ENCODE peak calls at places on chromosomes 6 and 20, in ten cellular contexts. V, Z, L, G, F, P, C, A, I and Q are unnamed samples.

GRCh38 chr6:130841128-130841728 is 14.0 kb downstream of the SMLR1 start:
- DNase-seq in V (no peak), Z (no peak), L (no peak), G (no peak), F (no peak), P (no peak), C (no peak), A (no peak), I (no peak), Q (peak; percentile 17)

GRCh38 chr6:89258912-89259311 is 41.8 kb upstream of the GABRR1 start:
- DNase-seq in V (no peak), Z (no peak), L (no peak), G (no peak), F (no peak), P (no peak), C (no peak), A (no peak), I (no peak), Q (no peak)

GRCh38 chr6:119524410-119524809 is 174.8 kb upstream of the MAN1A1 start:
- DNase-seq in V (no peak), Z (no peak), L (no peak), G (no peak), F (no peak), P (no peak), C (no peak), A (no peak), I (no peak), Q (no peak)

GRCh38 chr6:102995491-102995890 is 1602.0 kb downstream of the GRIK2 start:
- DNase-seq in V (no peak), Z (no peak), L (no peak), G (no peak), F (no peak), P (no peak), C (no peak), A (no peak), I (no peak), Q (no peak)

GRCh38 chr6:124955108-124955851 is 7.0 kb upstream of the RNF217 start:
- DNase-seq in V (no peak), Z (no peak), L (no peak), G (peak; percentile 15), F (no peak), P (no peak), C (no peak), A (no peak), I (no peak), Q (no peak)

GRCh38 chr6:167827588-167828324 is 1.0 kb downstream of the AFDN start:
- DNase-seq in V (peak; percentile 27), Z (peak; percentile 54), L (no peak), G (peak; percentile 77), F (peak; percentile 71), P (no peak), C (no peak), A (peak; percentile 44), I (no peak), Q (peak; percentile 23)

GRCh38 chr6:170256641-170257040 is 34.2 kb downstream of the DLL1 start:
- DNase-seq in V (no peak), Z (no peak), L (no peak), G (no peak), F (no peak), P (no peak), C (no peak), A (no peak), I (no peak), Q (no peak)

GRCh38 chr6:39777218-39777617 is 15.0 kb upstream of the DAAM2 start:
- DNase-seq in V (no peak), Z (no peak), L (no peak), G (peak; percentile 59), F (peak; percentile 22), P (no peak), C (no peak), A (no peak), I (no peak), Q (no peak)

DNA sequence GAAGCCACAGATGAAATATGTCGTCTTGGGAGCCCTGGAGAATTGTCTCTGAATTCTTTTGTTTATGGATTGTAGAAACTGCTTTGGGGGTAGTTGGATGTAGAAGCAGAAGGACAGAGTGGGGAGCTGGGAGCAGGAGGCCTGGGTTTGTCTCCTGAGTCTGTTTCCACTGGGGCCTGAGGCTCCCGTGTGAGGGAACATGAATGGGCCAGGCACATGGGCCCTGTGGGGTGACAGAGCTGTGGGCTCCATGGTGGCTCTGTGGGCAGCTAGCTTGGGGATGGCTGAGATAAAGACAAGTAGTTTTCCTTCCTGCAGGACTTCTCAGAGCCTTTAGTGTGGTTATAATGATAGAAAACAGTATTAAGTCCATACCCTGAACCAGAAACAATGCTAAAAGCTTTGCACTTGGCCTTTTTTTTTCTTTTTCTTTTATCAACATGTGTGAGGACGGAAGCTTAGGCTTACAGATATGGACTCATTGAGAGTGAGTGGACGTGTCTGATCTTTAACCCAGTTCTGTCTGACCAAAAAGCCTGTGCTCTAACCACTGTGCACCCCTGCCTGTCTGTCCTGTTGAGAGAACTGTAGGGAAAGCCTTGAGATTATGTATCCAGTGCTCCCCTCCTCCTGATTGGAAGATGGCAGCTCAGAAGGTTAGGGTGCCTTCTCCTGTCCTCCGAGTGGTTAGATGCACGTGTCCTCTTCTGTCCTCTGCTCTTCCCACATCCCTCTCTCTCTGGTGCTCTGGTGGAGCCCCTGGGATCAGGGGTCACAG is 98.3 kb downstream of the CDH26 start:
- DNase-seq in V (no peak), Z (no peak), L (no peak), G (no peak), F (no peak), P (no peak), C (no peak), A (no peak), I (no peak), Q (no peak)
- H3K4me3 ChIP-seq in V (no peak overlapping the region), Z (no peak overlapping the region), L (peak overlapping the region; percentile 85), G (no peak overlapping the region), F (no peak overlapping the region), P (peak overlapping the region; percentile 46), C (no peak overlapping the region), A (no peak overlapping the region), I (no peak overlapping the region), Q (no peak overlapping the region)

GRCh38 chr20:62474585-62475026 is 1.2 kb downstream of the GATA5 start:
- DNase-seq in V (no peak), Z (no peak), L (no peak), G (no peak), F (no peak), P (no peak), C (no peak), A (no peak), I (no peak), Q (no peak)

GRCh38 chr20:62475819-62476073 is at the start of gene GATA5:
- DNase-seq in V (no peak), Z (no peak), L (no peak), G (no peak), F (peak; percentile 85), P (no peak), C (no peak), A (no peak), I (peak; percentile 91), Q (no peak)

GRCh38 chr20:62476074-62476838 is 461 bp upstream of the GATA5 start:
- DNase-seq in V (peak; percentile 50), Z (no peak), L (no peak), G (peak; percentile 83), F (no peak), P (no peak), C (no peak), A (no peak), I (no peak), Q (no peak)

GRCh38 chr20:62473717-62474584 is 1.8 kb downstream of the GATA5 start:
- DNase-seq in V (no peak), Z (no peak), L (no peak), G (peak; percentile 73), F (no peak), P (no peak), C (no peak), A (no peak), I (peak; percentile 92), Q (no peak)

GRCh38 chr20:62475027-62475818 is 572 bp downstream of the GATA5 start:
- DNase-seq in V (no peak), Z (no peak), L (no peak), G (peak; percentile 54), F (no peak), P (no peak), C (no peak), A (no peak), I (peak; percentile 84), Q (no peak)
- H3K27me3 ChIP-seq in V (peaks cover 47% of the 10 kb centered on the region), Z (peaks cover 76% of the 10 kb centered on the region), L (no peaks in the 10 kb centered on the region), G (peaks cover 84% of the 10 kb centered on the region), F (peaks cover 4% of the 10 kb centered on the region), P (peaks cover 60% of the 10 kb centered on the region), C (no peaks in the 10 kb centered on the region), A (no peaks in the 10 kb centered on the region), I (peaks cover 61% of the 10 kb centered on the region), Q (peaks cover 69% of the 10 kb centered on the region)

DNA sequence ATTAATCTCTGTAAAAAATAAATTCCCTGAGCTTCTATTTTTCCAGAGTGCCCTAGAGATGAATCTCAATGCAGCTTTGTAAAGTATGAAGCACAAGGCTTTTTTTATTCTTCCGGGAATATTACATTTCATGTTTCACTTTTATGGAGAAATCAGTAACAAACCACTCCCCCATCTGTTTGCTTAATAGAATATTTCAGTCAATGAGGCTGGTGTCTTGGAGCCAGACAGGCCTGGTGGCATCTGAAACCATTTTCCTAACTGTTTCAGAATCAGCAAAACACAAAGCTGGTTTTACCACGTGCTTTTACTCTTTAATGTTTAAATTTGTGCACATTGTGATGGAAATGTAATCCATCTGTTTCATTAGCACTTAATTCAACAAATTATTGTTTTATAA is 400.8 kb upstream of the HSF2 start:
- DNase-seq in V (no peak), Z (no peak), L (no peak), G (no peak), F (no peak), P (no peak), C (no peak), A (no peak), I (no peak), Q (no peak)
- H3K4me3 ChIP-seq in V (no peak overlapping the region), Z (no peak overlapping the region), L (no peak overlapping the region), G (no peak overlapping the region), F (no peak overlapping the region), P (no peak overlapping the region), C (no peak overlapping the region), A (no peak overlapping the region), I (no peak overlapping the region), Q (no peak overlapping the region)

GRCh38 chr6:98841589-98842488 is 7.5 kb downstream of the POU3F2 start:
- DNase-seq in V (no peak), Z (peak; percentile 14), L (no peak), G (peak; percentile 44), F (no peak), P (no peak), C (no peak), A (no peak), I (no peak), Q (no peak)

GRCh38 chr6:98838027-98838426 is 3.7 kb downstream of the POU3F2 start:
- DNase-seq in V (no peak), Z (no peak), L (no peak), G (peak; percentile 45), F (no peak), P (no peak), C (no peak), A (no peak), I (no peak), Q (no peak)

GRCh38 chr6:98840385-98840784 is 6.0 kb downstream of the POU3F2 start:
- DNase-seq in V (no peak), Z (no peak), L (no peak), G (peak; percentile 1), F (no peak), P (no peak), C (no peak), A (no peak), I (no peak), Q (no peak)

GRCh38 chr6:98841114-98841513 is 6.7 kb downstream of the POU3F2 start:
- DNase-seq in V (no peak), Z (no peak), L (no peak), G (no peak), F (no peak), P (no peak), C (no peak), A (no peak), I (no peak), Q (no peak)

DNA sequence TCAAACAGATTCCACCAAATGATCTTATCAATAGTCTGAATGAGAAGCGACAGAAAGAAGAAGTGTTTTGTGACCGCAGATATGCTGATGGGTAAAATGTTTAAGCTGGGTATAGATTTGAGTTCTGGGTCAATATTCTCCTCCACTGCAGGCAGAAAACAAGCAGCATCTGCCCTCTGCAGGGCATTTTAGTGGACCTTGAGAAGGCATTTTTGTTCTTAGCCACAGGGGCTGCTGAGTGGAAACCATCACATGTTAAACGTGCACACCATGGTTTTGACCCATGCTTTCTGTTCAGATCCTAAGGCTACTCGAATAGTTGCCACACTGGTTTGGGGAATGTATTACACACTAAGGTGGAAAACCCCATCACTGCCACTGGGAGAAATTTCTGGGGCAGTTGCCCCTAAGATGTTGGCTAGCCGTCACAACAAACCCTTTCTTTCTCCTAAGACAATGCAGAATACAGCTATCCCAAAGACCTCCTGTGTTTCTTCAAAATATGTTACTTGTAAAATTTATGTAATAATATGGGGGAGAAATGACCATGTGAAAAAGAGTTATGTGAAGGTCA is 5.5 kb downstream of the POU3F2 start:
- DNase-seq in V (no peak), Z (peak; percentile 33), L (no peak), G (peak; percentile 69), F (peak; percentile 37), P (no peak), C (no peak), A (peak; percentile 27), I (peak; percentile 60), Q (no peak)
- H3K27me3 ChIP-seq in V (no peaks in the 10 kb centered on the region), Z (peaks cover 34% of the 10 kb centered on the region), L (peaks cover 66% of the 10 kb centered on the region), G (peaks cover 98% of the 10 kb centered on the region), F (peaks cover 97% of the 10 kb centered on the region), P (peaks cover 85% of the 10 kb centered on the region), C (peaks cover 69% of the 10 kb centered on the region), A (peaks cover 28% of the 10 kb centered on the region), I (peaks cover 99% of the 10 kb centered on the region), Q (peaks cover 94% of the 10 kb centered on the region)